ENCODE peak calls at places on chromosomes 3 and 15, in nine cellular contexts. One of them, this sample, is unnamed. For H3K27me3, the result is how much of the 10 kb centered on the place peaks cover.

GRCh38 chr15:77633913-77634265 is 1.2 kb upstream of the LINGO1 start:
- DNase-seq in AG04450: no peak
- DNase-seq in fibroblast of lung: no peak
- DNase-seq in heart left ventricle: no peak
- DNase-seq in MM.1S: no peak
- DNase-seq in spleen: no peak
- DNase-seq in left ventricle myocardium inferior: no peak
- DNase-seq in ovary: no peak
- DNase-seq in mesendoderm: peak
- DNase-seq in this sample: no peak

GRCh38 chr3:113103588-113103987 is 107.8 kb upstream of the BOC start:
- DNase-seq in AG04450: no peak
- DNase-seq in fibroblast of lung: no peak
- DNase-seq in heart left ventricle: no peak
- DNase-seq in MM.1S: peak
- DNase-seq in spleen: no peak
- DNase-seq in left ventricle myocardium inferior: no peak
- DNase-seq in ovary: no peak
- DNase-seq in mesendoderm: no peak
- DNase-seq in this sample: no peak

GRCh38 chr3:99633887-99634558 is 4.4 kb upstream of the COL8A1 start:
- DNase-seq in AG04450: no peak
- DNase-seq in fibroblast of lung: peak
- DNase-seq in heart left ventricle: no peak
- DNase-seq in MM.1S: no peak
- DNase-seq in spleen: no peak
- DNase-seq in left ventricle myocardium inferior: no peak
- DNase-seq in ovary: no peak
- DNase-seq in mesendoderm: peak
- DNase-seq in this sample: no peak

GRCh38 chr15:93210995-93211394 is 122.0 kb upstream of the RGMA start:
- DNase-seq in AG04450: no peak
- DNase-seq in fibroblast of lung: no peak
- DNase-seq in heart left ventricle: no peak
- DNase-seq in MM.1S: no peak
- DNase-seq in spleen: no peak
- DNase-seq in left ventricle myocardium inferior: no peak
- DNase-seq in ovary: no peak
- DNase-seq in mesendoderm: peak
- DNase-seq in this sample: no peak

GRCh38 chr3:159632847-159633246 is 355.8 kb upstream of the IL12A start:
- DNase-seq in AG04450: no peak
- DNase-seq in fibroblast of lung: no peak
- DNase-seq in heart left ventricle: no peak
- DNase-seq in MM.1S: no peak
- DNase-seq in spleen: no peak
- DNase-seq in left ventricle myocardium inferior: no peak
- DNase-seq in ovary: no peak
- DNase-seq in mesendoderm: no peak
- DNase-seq in this sample: no peak

GRCh38 chr15:90082140-90082713 is 20.0 kb downstream of the IDH2 start:
- DNase-seq in AG04450: no peak
- DNase-seq in fibroblast of lung: no peak
- DNase-seq in heart left ventricle: no peak
- DNase-seq in MM.1S: no peak
- DNase-seq in spleen: no peak
- DNase-seq in left ventricle myocardium inferior: no peak
- DNase-seq in ovary: no peak
- DNase-seq in mesendoderm: peak
- DNase-seq in this sample: no peak

GRCh38 chr3:50050361-50050760 is 38.4 kb upstream of the RBM5 start:
- DNase-seq in AG04450: peak
- DNase-seq in fibroblast of lung: peak
- DNase-seq in heart left ventricle: no peak
- DNase-seq in MM.1S: no peak
- DNase-seq in spleen: no peak
- DNase-seq in left ventricle myocardium inferior: no peak
- DNase-seq in ovary: no peak
- DNase-seq in mesendoderm: no peak
- DNase-seq in this sample: no peak

GRCh38 chr15:100919481-100920405 is 586 bp downstream of the LRRK1 start:
- DNase-seq in AG04450: no peak
- DNase-seq in fibroblast of lung: peak
- DNase-seq in heart left ventricle: peak
- DNase-seq in MM.1S: peak
- DNase-seq in spleen: peak
- DNase-seq in left ventricle myocardium inferior: no peak
- DNase-seq in ovary: peak
- DNase-seq in mesendoderm: no peak
- DNase-seq in this sample: no peak

GRCh38 chr3:10015476-10015904 is 10.7 kb upstream of the FANCD2 start:
- DNase-seq in AG04450: peak
- DNase-seq in fibroblast of lung: peak
- DNase-seq in heart left ventricle: peak
- DNase-seq in MM.1S: no peak
- DNase-seq in spleen: no peak
- DNase-seq in left ventricle myocardium inferior: peak
- DNase-seq in ovary: peak
- DNase-seq in mesendoderm: no peak
- DNase-seq in this sample: peak

GRCh38 chr15:101480613-101481380 is 8.7 kb downstream of the PCSK6 start:
- DNase-seq in AG04450: no peak
- DNase-seq in fibroblast of lung: no peak
- DNase-seq in heart left ventricle: no peak
- DNase-seq in MM.1S: no peak
- DNase-seq in spleen: no peak
- DNase-seq in left ventricle myocardium inferior: no peak
- DNase-seq in ovary: no peak
- DNase-seq in mesendoderm: no peak
- DNase-seq in this sample: no peak

GRCh38 chr3:159711560-159712333 is 276.9 kb upstream of the IL12A start:
- DNase-seq in AG04450: peak
- DNase-seq in fibroblast of lung: peak
- DNase-seq in heart left ventricle: peak
- DNase-seq in MM.1S: no peak
- DNase-seq in spleen: peak
- DNase-seq in left ventricle myocardium inferior: peak
- DNase-seq in ovary: no peak
- DNase-seq in mesendoderm: peak
- DNase-seq in this sample: peak

GRCh38 chr15:72474912-72475601 is 927 bp downstream of the ARIH1 start:
- DNase-seq in AG04450: peak
- DNase-seq in fibroblast of lung: peak
- DNase-seq in heart left ventricle: peak
- DNase-seq in MM.1S: peak
- DNase-seq in spleen: peak
- DNase-seq in left ventricle myocardium inferior: peak
- DNase-seq in ovary: peak
- DNase-seq in mesendoderm: peak
- DNase-seq in this sample: peak

GRCh38 chr3:142502187-142502985 is 54.5 kb upstream of the XRN1 start:
- DNase-seq in AG04450: no peak
- DNase-seq in fibroblast of lung: peak
- DNase-seq in heart left ventricle: no peak
- DNase-seq in MM.1S: no peak
- DNase-seq in spleen: no peak
- DNase-seq in left ventricle myocardium inferior: no peak
- DNase-seq in ovary: no peak
- DNase-seq in mesendoderm: no peak
- DNase-seq in this sample: no peak

GRCh38 chr3:13879946-13880810 is at the start of gene WNT7A:
- DNase-seq in AG04450: no peak
- DNase-seq in fibroblast of lung: no peak
- DNase-seq in heart left ventricle: no peak
- DNase-seq in MM.1S: no peak
- DNase-seq in spleen: peak
- DNase-seq in left ventricle myocardium inferior: no peak
- DNase-seq in ovary: no peak
- DNase-seq in mesendoderm: peak
- DNase-seq in this sample: no peak

GRCh38 chr15:51917493-51917892 is 54.1 kb downstream of the LEO1 start:
- DNase-seq in AG04450: no peak
- DNase-seq in fibroblast of lung: peak
- DNase-seq in heart left ventricle: no peak
- DNase-seq in MM.1S: no peak
- DNase-seq in spleen: no peak
- DNase-seq in left ventricle myocardium inferior: no peak
- DNase-seq in ovary: no peak
- DNase-seq in mesendoderm: peak
- DNase-seq in this sample: no peak

GRCh38 chr3:192821161-192821560 is 93.8 kb upstream of the FGF12 start:
- DNase-seq in AG04450: no peak
- DNase-seq in fibroblast of lung: no peak
- DNase-seq in heart left ventricle: no peak
- DNase-seq in MM.1S: no peak
- DNase-seq in spleen: no peak
- DNase-seq in left ventricle myocardium inferior: no peak
- DNase-seq in ovary: no peak
- DNase-seq in mesendoderm: no peak
- DNase-seq in this sample: no peak

GRCh38 chr3:140050977-140051957 is 116.3 kb downstream of the CLSTN2 start:
- DNase-seq in AG04450: no peak
- DNase-seq in fibroblast of lung: no peak
- DNase-seq in heart left ventricle: peak
- DNase-seq in MM.1S: no peak
- DNase-seq in spleen: no peak
- DNase-seq in left ventricle myocardium inferior: peak
- DNase-seq in ovary: no peak
- DNase-seq in mesendoderm: peak
- DNase-seq in this sample: no peak

GRCh38 chr3:126752303-126753190 is 48.5 kb downstream of the CHCHD6 start:
- DNase-seq in AG04450: peak
- DNase-seq in fibroblast of lung: peak
- DNase-seq in heart left ventricle: peak
- DNase-seq in MM.1S: peak
- DNase-seq in spleen: peak
- DNase-seq in left ventricle myocardium inferior: peak
- DNase-seq in ovary: peak
- DNase-seq in mesendoderm: peak
- DNase-seq in this sample: peak

DNA sequence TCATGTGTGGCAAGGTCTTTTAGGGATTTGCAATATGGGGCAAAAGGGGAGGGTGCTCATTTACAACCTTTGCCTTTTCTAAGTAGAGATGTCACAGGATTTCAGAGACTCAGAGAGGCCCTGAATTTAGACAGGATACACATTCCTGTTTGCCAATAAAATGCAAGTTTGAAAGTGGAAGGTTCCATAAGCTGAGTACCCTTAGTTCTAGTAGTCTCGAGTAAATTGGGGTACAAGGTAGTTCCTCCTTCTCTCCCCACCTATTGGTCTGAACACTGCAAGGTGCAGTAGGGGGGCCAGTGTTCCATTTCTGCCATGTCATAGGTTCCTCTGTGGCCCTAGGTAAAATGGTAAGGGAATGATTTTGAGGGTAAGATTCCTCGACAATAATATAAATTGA is 5.8 kb downstream of the SOX2 start:
- DNase-seq in AG04450: no peak
- DNase-seq in fibroblast of lung: no peak
- DNase-seq in heart left ventricle: no peak
- DNase-seq in MM.1S: no peak
- DNase-seq in spleen: no peak
- DNase-seq in left ventricle myocardium inferior: no peak
- DNase-seq in ovary: no peak
- DNase-seq in mesendoderm: no peak
- DNase-seq in this sample: no peak
- H3K27me3 ChIP-seq in AG04450: half or more
- H3K27me3 ChIP-seq in fibroblast of lung: under half
- H3K27me3 ChIP-seq in heart left ventricle: half or more
- H3K27me3 ChIP-seq in MM.1S: under half
- H3K27me3 ChIP-seq in spleen: half or more
- H3K27me3 ChIP-seq in left ventricle myocardium inferior: half or more
- H3K27me3 ChIP-seq in ovary: under half
- H3K27me3 ChIP-seq in mesendoderm: under half
- H3K27me3 ChIP-seq in this sample: half or more

GRCh38 chr3:156817931-156818765 is 8.0 kb upstream of the LEKR1 start:
- DNase-seq in AG04450: no peak
- DNase-seq in fibroblast of lung: no peak
- DNase-seq in heart left ventricle: no peak
- DNase-seq in MM.1S: no peak
- DNase-seq in spleen: no peak
- DNase-seq in left ventricle myocardium inferior: no peak
- DNase-seq in ovary: no peak
- DNase-seq in mesendoderm: no peak
- DNase-seq in this sample: no peak
- H3K27me3 ChIP-seq in AG04450: under half
- H3K27me3 ChIP-seq in fibroblast of lung: under half
- H3K27me3 ChIP-seq in heart left ventricle: under half
- H3K27me3 ChIP-seq in MM.1S: under half
- H3K27me3 ChIP-seq in spleen: under half
- H3K27me3 ChIP-seq in left ventricle myocardium inferior: under half
- H3K27me3 ChIP-seq in ovary: under half
- H3K27me3 ChIP-seq in mesendoderm: under half
- H3K27me3 ChIP-seq in this sample: under half

GRCh38 chr3:197525706-197526105 is 30.1 kb downstream of the BDH1 start:
- DNase-seq in AG04450: no peak
- DNase-seq in fibroblast of lung: peak
- DNase-seq in heart left ventricle: no peak
- DNase-seq in MM.1S: no peak
- DNase-seq in spleen: peak
- DNase-seq in left ventricle myocardium inferior: no peak
- DNase-seq in ovary: no peak
- DNase-seq in mesendoderm: peak
- DNase-seq in this sample: no peak
- H3K27me3 ChIP-seq in AG04450: under half
- H3K27me3 ChIP-seq in fibroblast of lung: under half
- H3K27me3 ChIP-seq in heart left ventricle: under half
- H3K27me3 ChIP-seq in MM.1S: under half
- H3K27me3 ChIP-seq in spleen: under half
- H3K27me3 ChIP-seq in left ventricle myocardium inferior: under half
- H3K27me3 ChIP-seq in ovary: under half
- H3K27me3 ChIP-seq in mesendoderm: under half
- H3K27me3 ChIP-seq in this sample: under half

GRCh38 chr3:193906849-193907410 is 229.0 kb upstream of the HES1 start:
- DNase-seq in AG04450: no peak
- DNase-seq in fibroblast of lung: no peak
- DNase-seq in heart left ventricle: no peak
- DNase-seq in MM.1S: no peak
- DNase-seq in spleen: no peak
- DNase-seq in left ventricle myocardium inferior: no peak
- DNase-seq in ovary: no peak
- DNase-seq in mesendoderm: no peak
- DNase-seq in this sample: no peak

GRCh38 chr3:193909387-193909786 is 226.6 kb upstream of the HES1 start:
- DNase-seq in AG04450: no peak
- DNase-seq in fibroblast of lung: no peak
- DNase-seq in heart left ventricle: no peak
- DNase-seq in MM.1S: no peak
- DNase-seq in spleen: no peak
- DNase-seq in left ventricle myocardium inferior: no peak
- DNase-seq in ovary: no peak
- DNase-seq in mesendoderm: no peak
- DNase-seq in this sample: no peak

GRCh38 chr3:193910310-193910709 is 225.6 kb upstream of the HES1 start:
- DNase-seq in AG04450: no peak
- DNase-seq in fibroblast of lung: no peak
- DNase-seq in heart left ventricle: no peak
- DNase-seq in MM.1S: no peak
- DNase-seq in spleen: no peak
- DNase-seq in left ventricle myocardium inferior: no peak
- DNase-seq in ovary: no peak
- DNase-seq in mesendoderm: no peak
- DNase-seq in this sample: no peak

GRCh38 chr3:193905993-193906396 is 230.0 kb upstream of the HES1 start:
- DNase-seq in AG04450: no peak
- DNase-seq in fibroblast of lung: no peak
- DNase-seq in heart left ventricle: peak
- DNase-seq in MM.1S: no peak
- DNase-seq in spleen: no peak
- DNase-seq in left ventricle myocardium inferior: peak
- DNase-seq in ovary: peak
- DNase-seq in mesendoderm: no peak
- DNase-seq in this sample: peak

GRCh38 chr3:193908181-193908744 is 227.7 kb upstream of the HES1 start:
- DNase-seq in AG04450: no peak
- DNase-seq in fibroblast of lung: no peak
- DNase-seq in heart left ventricle: no peak
- DNase-seq in MM.1S: no peak
- DNase-seq in spleen: no peak
- DNase-seq in left ventricle myocardium inferior: no peak
- DNase-seq in ovary: no peak
- DNase-seq in mesendoderm: no peak
- DNase-seq in this sample: no peak
- H3K27me3 ChIP-seq in AG04450: half or more
- H3K27me3 ChIP-seq in fibroblast of lung: under half
- H3K27me3 ChIP-seq in heart left ventricle: under half
- H3K27me3 ChIP-seq in MM.1S: under half
- H3K27me3 ChIP-seq in spleen: under half
- H3K27me3 ChIP-seq in left ventricle myocardium inferior: under half
- H3K27me3 ChIP-seq in ovary: under half
- H3K27me3 ChIP-seq in mesendoderm: under half
- H3K27me3 ChIP-seq in this sample: under half